ENCODE peak calls at places on chromosome 4, in eight cellular contexts. G is neural progenitor cell, O is suprapubic skin, A is hypothalamus, C is PC-9, H is progenitor cell of endocrine pancreas, R is posterior cingulate gyrus, P is spleen. E is an unnamed sample.

GRCh38 chr4:15832523-15833451 is 54.7 kb downstream of the CD38 start:
- DNase-seq in G (no peak), O (no peak), A (no peak), C (no peak), H (no peak), R (peak; percentile 50), P (no peak), E (no peak)

GRCh38 chr4:41319553-41319952 is 62.8 kb downstream of the UCHL1 start:
- DNase-seq in G (no peak), O (no peak), A (no peak), C (peak; percentile 47), H (no peak), R (no peak), P (no peak), E (peak; percentile 45)

GRCh38 chr4:105227054-105227453 is 80.4 kb downstream of the TET2 start:
- DNase-seq in G (no peak), O (no peak), A (no peak), C (no peak), H (no peak), R (no peak), P (no peak), E (no peak)

GRCh38 chr4:133969202-133969873 is 232.3 kb downstream of the PABPC4L start:
- DNase-seq in G (no peak), O (no peak), A (no peak), C (peak; percentile 11), H (no peak), R (no peak), P (no peak), E (peak; percentile 37)

GRCh38 chr4:177118596-177118995 is 191.1 kb upstream of the NEIL3 start:
- DNase-seq in G (no peak), O (no peak), A (no peak), C (no peak), H (no peak), R (no peak), P (no peak), E (no peak)

GRCh38 chr4:102815981-102816380 is 11.4 kb downstream of the UBE2D3 start:
- DNase-seq in G (no peak), O (no peak), A (no peak), C (no peak), H (no peak), R (no peak), P (no peak), E (no peak)

GRCh38 chr4:182770259-182770968 is 146.8 kb downstream of the DCTD start:
- DNase-seq in G (peak; percentile 23), O (no peak), A (no peak), C (no peak), H (no peak), R (no peak), P (no peak), E (no peak)

GRCh38 chr4:24857996-24858395 is 54.8 kb downstream of the CCDC149 start:
- DNase-seq in G (no peak), O (no peak), A (no peak), C (no peak), H (no peak), R (no peak), P (no peak), E (no peak)

GRCh38 chr4:6258026-6258360 is 11.7 kb upstream of the WFS1 start:
- DNase-seq in G (no peak), O (no peak), A (no peak), C (no peak), H (no peak), R (peak; percentile 67), P (peak; percentile 33), E (no peak)

GRCh38 chr4:7392438-7393374 is 42.0 kb downstream of the PSAPL1 start:
- DNase-seq in G (peak; percentile 28), O (no peak), A (no peak), C (no peak), H (no peak), R (peak; percentile 60), P (peak; percentile 54), E (no peak)

GRCh38 chr4:7224001-7224400 is 31.7 kb downstream of the SORCS2 start:
- DNase-seq in G (no peak), O (no peak), A (no peak), C (no peak), H (no peak), R (no peak), P (no peak), E (no peak)

GRCh38 chr4:577499-578450 is 1.7 kb upstream of the TMEM271 start:
- DNase-seq in G (peak; percentile 70), O (no peak), A (no peak), C (peak; percentile 25), H (no peak), R (peak; percentile 94), P (peak; percentile 64), E (no peak)

GRCh38 chr4:65416875-65417274 is 253.4 kb downstream of the EPHA5 start:
- DNase-seq in G (peak; percentile 30), O (no peak), A (no peak), C (no peak), H (no peak), R (peak; percentile 65), P (no peak), E (peak; percentile 0)

GRCh38 chr4:141921293-141921692 is 284.9 kb downstream of the IL15 start:
- DNase-seq in G (no peak), O (no peak), A (no peak), C (no peak), H (no peak), R (no peak), P (no peak), E (no peak)

GRCh38 chr4:74365761-74366160 is 816 bp downstream of the EREG start:
- DNase-seq in G (peak; percentile 38), O (no peak), A (peak; percentile 1), C (no peak), H (peak; percentile 14), R (no peak), P (peak; percentile 59), E (no peak)

GRCh38 chr4:3108211-3108610 is 33.7 kb downstream of the HTT start:
- DNase-seq in G (no peak), O (no peak), A (no peak), C (no peak), H (no peak), R (no peak), P (no peak), E (no peak)

GRCh38 chr4:42787071-42787463 is 105.4 kb upstream of the GRXCR1 start:
- DNase-seq in G (no peak), O (no peak), A (no peak), C (no peak), H (no peak), R (no peak), P (no peak), E (no peak)

GRCh38 chr4:88759039-88759631 is 61.5 kb upstream of the NAP1L5 start:
- DNase-seq in G (peak; percentile 65), O (no peak), A (no peak), C (no peak), H (no peak), R (peak; percentile 84), P (no peak), E (no peak)

GRCh38 chr4:25378130-25378743 is 1.2 kb downstream of the ANAPC4 start:
- DNase-seq in G (no peak), O (no peak), A (no peak), C (no peak), H (no peak), R (no peak), P (no peak), E (no peak)

GRCh38 chr4:182628540-182628939 is 288.6 kb downstream of the DCTD start:
- DNase-seq in G (no peak), O (no peak), A (no peak), C (no peak), H (no peak), R (no peak), P (no peak), E (no peak)

GRCh38 chr4:98203406-98204235 is 57.6 kb upstream of the RAP1GDS1 start:
- DNase-seq in G (no peak), O (no peak), A (no peak), C (no peak), H (no peak), R (no peak), P (no peak), E (no peak)

GRCh38 chr4:4860803-4861591 is 1.5 kb downstream of the MSX1 start:
- DNase-seq in G (peak; percentile 76), O (no peak), A (no peak), C (no peak), H (no peak), R (no peak), P (no peak), E (no peak)

GRCh38 chr4:52957220-52957686 is 95.1 kb downstream of the RASL11B start:
- DNase-seq in G (peak; percentile 66), O (no peak), A (no peak), C (no peak), H (no peak), R (no peak), P (no peak), E (no peak)

GRCh38 chr4:11397146-11397545 is 31.5 kb downstream of the HS3ST1 start:
- DNase-seq in G (no peak), O (no peak), A (no peak), C (peak; percentile 33), H (no peak), R (no peak), P (no peak), E (peak; percentile 18)

GRCh38 chr4:14566518-14566917 is 435.8 kb upstream of the CPEB2 start:
- DNase-seq in G (no peak), O (no peak), A (no peak), C (no peak), H (no peak), R (no peak), P (no peak), E (no peak)

GRCh38 chr4:5923306-5923830 is 30.5 kb upstream of the CRMP1 start:
- DNase-seq in G (no peak), O (no peak), A (no peak), C (no peak), H (no peak), R (no peak), P (no peak), E (no peak)

GRCh38 chr4:65789341-65789740 is 119.1 kb upstream of the EPHA5 start:
- DNase-seq in G (no peak), O (no peak), A (no peak), C (no peak), H (no peak), R (no peak), P (no peak), E (no peak)

GRCh38 chr4:173272987-173273386 is 61.2 kb downstream of the HMGB2 start:
- DNase-seq in G (no peak), O (no peak), A (no peak), C (no peak), H (no peak), R (no peak), P (no peak), E (no peak)

GRCh38 chr4:7877131-7877530 is 62.5 kb downstream of the AFAP1 start:
- DNase-seq in G (no peak), O (no peak), A (no peak), C (no peak), H (no peak), R (no peak), P (no peak), E (no peak)

GRCh38 chr4:48108309-48109073 is 25.6 kb downstream of the TXK start:
- DNase-seq in G (no peak), O (no peak), A (no peak), C (no peak), H (no peak), R (no peak), P (no peak), E (no peak)

GRCh38 chr4:2250003-2250763 is 8.3 kb upstream of the HAUS3 start:
- DNase-seq in G (no peak), O (peak; percentile 58), A (no peak), C (no peak), H (no peak), R (peak; percentile 79), P (no peak), E (no peak)

GRCh38 chr4:148852092-148852699 is 410.0 kb upstream of the NR3C2 start:
- DNase-seq in G (no peak), O (no peak), A (no peak), C (no peak), H (no peak), R (no peak), P (no peak), E (no peak)

GRCh38 chr4:89712141-89712540 is 124.8 kb downstream of the SNCA start:
- DNase-seq in G (no peak), O (no peak), A (no peak), C (no peak), H (no peak), R (no peak), P (no peak), E (no peak)

E was measured in epithelial cell of prostate.